ENCODE peak calls at places on chromosomes 3 and 15, in ten cellular contexts. I is ovary, N is brain microvascular endothelial cell, M is foreskin fibroblast, W is WTC11, S is psoas muscle, G is nephron progenitor cell, K is OCI-LY7, J is type B pancreatic cell, Z is astrocyte of the spinal cord. B is an unnamed sample.

GRCh38 chr3:66472313-66473134 is 28.3 kb downstream of the LRIG1 start:
- DNase-seq in S (no peak), K (no peak), N (peak; percentile 72), I (no peak), M (peak; percentile 66), G (no peak), Z (peak; percentile 81), J (no peak), W (no peak), B (no peak)

GRCh38 chr15:45048784-45049631 is 26.0 kb downstream of the SORD start:
- DNase-seq in M (no peak), I (no peak), K (no peak), W (no peak), N (peak; percentile 66), Z (no peak), J (no peak), S (no peak), G (no peak), B (no peak)

GRCh38 chr3:149936812-149937230 is 33.9 kb downstream of the PFN2 start:
- DNase-seq in W (peak; percentile 69), M (peak; percentile 80), K (peak; percentile 39), N (peak; percentile 54), Z (peak; percentile 66), J (no peak), S (no peak), I (no peak), G (peak; percentile 59), B (no peak)

GRCh38 chr3:148861277-148861869 is 3.7 kb upstream of the CPA3 start:
- DNase-seq in M (peak; percentile 79), K (peak; percentile 55), S (no peak), I (no peak), G (no peak), Z (peak; percentile 54), W (no peak), J (no peak), N (no peak), B (no peak)

GRCh38 chr3:13314877-13315276 is 105.2 kb downstream of the NUP210 start:
- DNase-seq in Z (no peak), N (no peak), G (no peak), K (no peak), S (no peak), I (no peak), J (no peak), W (no peak), M (no peak), B (no peak)

GRCh38 chr3:53190659-53191058 is 29.6 kb downstream of the PRKCD start:
- DNase-seq in J (no peak), N (no peak), G (no peak), Z (no peak), M (no peak), K (peak; percentile 80), I (no peak), W (no peak), S (peak; percentile 4), B (no peak)

GRCh38 chr3:24387000-24387399 is 107.7 kb downstream of the THRB start:
- DNase-seq in W (no peak), Z (no peak), G (no peak), M (peak; percentile 71), N (peak; percentile 14), J (no peak), S (no peak), K (no peak), I (no peak), B (no peak)

GRCh38 chr3:146136647-146137046 is 24.3 kb downstream of the PLOD2 start:
- DNase-seq in N (no peak), M (no peak), J (no peak), K (no peak), G (no peak), S (no peak), Z (no peak), W (no peak), I (no peak), B (no peak)

GRCh38 chr3:136075816-136076215 is 110.3 kb downstream of the PPP2R3A start:
- DNase-seq in K (no peak), Z (peak; percentile 20), N (no peak), J (no peak), W (no peak), S (no peak), M (peak; percentile 32), G (no peak), I (no peak), B (no peak)

GRCh38 chr3:195151866-195152526 is 119.0 kb downstream of the XXYLT1 start:
- DNase-seq in Z (peak; percentile 71), S (no peak), I (no peak), N (peak; percentile 88), W (no peak), K (no peak), J (no peak), G (no peak), M (peak; percentile 87), B (no peak)

GRCh38 chr3:115401891-115402501 is 221.3 kb upstream of the GAP43 start:
- DNase-seq in J (no peak), I (no peak), N (peak; percentile 85), K (no peak), M (peak; percentile 80), W (no peak), G (no peak), S (no peak), Z (peak; percentile 87), B (no peak)

GRCh38 chr3:25441234-25441856 is 13.3 kb downstream of the RARB start:
- DNase-seq in K (peak; percentile 36), M (no peak), Z (no peak), W (peak; percentile 68), G (no peak), N (no peak), J (no peak), I (no peak), S (peak; percentile 61), B (no peak)
- TF ChIP-seq CTCF in K (peak; percentile 98), M (peak; percentile 68), Z (peak; percentile 72), W (peak; percentile 90), G (peak; percentile 50), N (peak; percentile 83), J (peak; percentile 81), I (no peak), S (peak; percentile 48), B (peak; percentile 53)

GRCh38 chr15:75030023-75030413 is 6.6 kb downstream of the PPCDC start:
- DNase-seq in I (no peak), M (peak; percentile 78), Z (no peak), G (no peak), N (no peak), W (no peak), S (no peak), K (no peak), J (no peak), B (no peak)

GRCh38 chr15:75029378-75030022 is 6.1 kb downstream of the PPCDC start:
- DNase-seq in J (peak; percentile 91), W (peak; percentile 94), M (peak; percentile 97), N (peak; percentile 85), K (peak; percentile 88), S (peak; percentile 95), I (peak; percentile 89), G (peak; percentile 96), Z (peak; percentile 81), B (peak; percentile 69)

GRCh38 chr15:75031773-75032302 is 8.4 kb downstream of the PPCDC start:
- DNase-seq in W (no peak), K (no peak), I (no peak), G (no peak), M (no peak), J (no peak), Z (no peak), S (no peak), N (peak; percentile 15), B (no peak)

GRCh38 chr15:75028991-75029377 is 5.6 kb downstream of the PPCDC start:
- DNase-seq in S (no peak), N (no peak), Z (no peak), G (no peak), M (no peak), I (no peak), W (no peak), J (no peak), K (no peak), B (no peak)

DNA sequence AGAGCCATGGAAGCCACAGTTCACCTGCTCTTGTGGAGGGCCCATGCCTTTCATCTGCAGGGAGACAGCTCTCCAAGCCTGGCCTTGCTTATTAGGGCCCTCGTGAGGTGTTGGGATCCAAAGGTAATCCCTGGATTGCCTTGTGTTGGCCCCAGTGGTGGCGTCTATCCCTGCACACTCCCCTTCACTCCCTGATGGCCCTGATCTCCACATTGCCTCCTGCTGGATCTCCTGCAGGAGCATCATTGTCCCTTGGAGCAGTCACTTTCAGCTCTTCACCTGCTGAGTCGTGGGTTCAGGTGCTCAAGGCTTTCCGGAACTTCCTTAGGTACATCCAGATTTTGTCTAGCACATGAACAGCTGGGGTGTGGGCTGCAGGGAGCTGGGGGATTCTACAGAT is 7.0 kb downstream of the PPCDC start:
- DNase-seq in G (no peak), S (no peak), N (no peak), J (no peak), M (no peak), I (no peak), Z (no peak), K (no peak), W (no peak), B (no peak)
- TF ChIP-seq CTCF in G (no peak), S (no peak), N (peak; percentile 26), J (no peak), M (no peak), I (no peak), Z (peak; percentile 2), K (no peak), W (no peak), B (no peak)

DNA sequence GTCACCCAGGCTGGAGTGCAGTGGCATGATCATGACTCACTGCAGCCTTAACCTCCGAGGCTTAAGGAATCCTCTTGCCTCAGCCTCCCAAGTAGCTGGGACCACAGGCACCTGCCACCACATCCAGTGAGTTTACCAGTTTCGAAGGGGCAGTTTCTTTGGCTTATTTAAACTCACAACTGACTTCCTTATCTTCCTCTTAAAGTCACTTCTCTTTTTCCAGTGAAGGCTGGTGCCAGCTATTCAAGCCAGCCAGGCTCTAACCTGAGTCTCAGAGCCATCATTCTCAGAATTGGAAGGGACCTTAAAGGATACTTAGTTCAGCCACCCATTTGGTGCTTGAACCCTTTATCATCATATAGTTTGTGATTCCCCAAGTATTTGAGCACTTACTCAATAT is 58.8 kb downstream of the SLC2A2 start:
- DNase-seq in I (no peak), S (no peak), G (no peak), K (no peak), W (no peak), Z (no peak), J (no peak), N (no peak), M (no peak), B (no peak)
- TF ChIP-seq CTCF in I (no peak), S (no peak), G (no peak), K (no peak), W (no peak), Z (no peak), J (no peak), N (no peak), M (no peak), B (no peak)

DNA sequence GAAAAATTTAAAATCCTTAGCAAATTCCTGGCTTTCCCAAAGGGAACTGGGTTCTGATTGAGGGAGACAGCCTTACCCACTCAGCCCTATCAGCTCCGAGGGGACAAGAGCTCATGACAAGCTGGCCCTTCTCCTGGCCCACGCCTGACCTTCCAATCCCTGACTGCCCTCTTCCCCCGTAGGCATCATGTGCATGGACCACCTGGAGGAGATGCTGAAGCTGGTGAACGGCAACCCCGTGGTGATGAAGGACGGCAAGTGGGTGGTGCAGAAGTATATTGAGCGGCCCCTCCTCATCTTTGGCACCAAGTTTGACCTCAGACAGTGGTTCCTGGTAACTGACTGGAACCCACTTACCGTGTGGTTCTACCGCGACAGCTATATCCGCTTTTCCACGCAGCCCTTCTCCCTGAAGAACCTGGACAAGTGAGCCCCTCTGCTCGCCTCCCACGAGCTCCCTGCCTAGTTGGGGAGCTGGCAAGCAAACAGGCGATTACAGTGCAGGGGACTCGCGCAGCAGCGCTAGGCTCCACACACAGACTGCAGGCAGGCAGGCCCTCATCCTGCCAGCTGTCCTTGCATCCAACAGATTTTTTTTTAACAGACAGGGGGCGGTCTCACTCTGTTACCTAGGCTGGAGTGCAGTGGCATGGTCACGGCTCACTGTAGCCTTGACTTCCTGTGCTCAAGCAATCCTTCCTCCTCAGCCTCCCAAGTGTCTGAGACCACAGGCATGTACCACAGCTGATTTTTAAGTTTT is 16.8 kb downstream of the RPUSD3 start:
- DNase-seq in M (peak; percentile 19), K (peak; percentile 60), J (no peak), W (peak; percentile 45), I (no peak), Z (no peak), S (no peak), N (no peak), G (no peak), B (no peak)
- TF ChIP-seq CTCF in M (peak; percentile 10), K (peak; percentile 73), J (peak; percentile 64), W (peak; percentile 69), I (no peak), Z (peak; percentile 8), S (no peak), N (peak; percentile 53), G (no peak), B (peak; percentile 28)